ENCODE peak calls at places on chromosomes 5 and 9, in six cellular contexts. U is colonic mucosa, W is GM23338, Z is lower lobe of right lung, B is tibial nerve, A is HCT116. C is an unnamed sample. For H3K36me3 and H3K4me1, the result is how much of the 10 kb centered on the place peaks cover.

GRCh38 chr9:17134396-17134842 is 421 bp upstream of the CNTLN start:
- DNase-seq in U (no peak), W (no peak), Z (no peak), B (no peak), A (no peak), C (no peak)

GRCh38 chr5:39523821-39524220 is 99.0 kb upstream of the DAB2 start:
- DNase-seq in U (no peak), W (no peak), Z (no peak), B (no peak), A (no peak), C (no peak)

GRCh38 chr5:163407034-163407652 is 30.3 kb upstream of the CCNG1 start:
- DNase-seq in U (no peak), W (no peak), Z (no peak), B (no peak), A (no peak), C (no peak)

GRCh38 chr5:19240150-19240549 is 747.9 kb downstream of the CDH18 start:
- DNase-seq in U (no peak), W (no peak), Z (no peak), B (no peak), A (no peak), C (no peak)

GRCh38 chr5:109654455-109654854 is 35.3 kb upstream of the MAN2A1 start:
- DNase-seq in U (no peak), W (no peak), Z (no peak), B (no peak), A (no peak), C (no peak)

GRCh38 chr5:93621340-93621872 is 38.4 kb downstream of the NR2F1 start:
- DNase-seq in U (peak), W (peak), Z (peak), B (peak), A (no peak), C (no peak)

GRCh38 chr5:91072891-91073290 is 310.2 kb downstream of the ARRDC3 start:
- DNase-seq in U (no peak), W (no peak), Z (no peak), B (no peak), A (no peak), C (no peak)

GRCh38 chr9:114230068-114230467 is 74.7 kb downstream of the COL27A1 start:
- DNase-seq in U (no peak), W (no peak), Z (no peak), B (no peak), A (no peak), C (no peak)

GRCh38 chr9:115444941-115445340 is 327.0 kb upstream of the TNC start:
- DNase-seq in U (no peak), W (no peak), Z (no peak), B (no peak), A (no peak), C (no peak)

GRCh38 chr5:120088831-120089230 is 375.3 kb upstream of the PRR16 start:
- DNase-seq in U (no peak), W (no peak), Z (no peak), B (no peak), A (no peak), C (no peak)

GRCh38 chr5:3428355-3428754 is 167.3 kb upstream of the IRX1 start:
- DNase-seq in U (no peak), W (peak), Z (no peak), B (no peak), A (no peak), C (no peak)

GRCh38 chr5:7886849-7887460 is 18.0 kb downstream of the MTRR start:
- DNase-seq in U (no peak), W (peak), Z (no peak), B (no peak), A (peak), C (no peak)

GRCh38 chr9:118928723-118929122 is 440.5 kb downstream of the BRINP1 start:
- DNase-seq in U (no peak), W (peak), Z (no peak), B (no peak), A (no peak), C (no peak)

GRCh38 chr5:125746936-125747335 is 676.3 kb upstream of the GRAMD2B start:
- DNase-seq in U (no peak), W (no peak), Z (no peak), B (no peak), A (no peak), C (no peak)

GRCh38 chr5:87116821-87117512 is 150.7 kb upstream of the RASA1 start:
- DNase-seq in U (no peak), W (no peak), Z (no peak), B (no peak), A (no peak), C (no peak)

GRCh38 chr5:4868140-4868735 is 271.9 kb upstream of the ADAMTS16 start:
- DNase-seq in U (peak), W (peak), Z (peak), B (peak), A (peak), C (no peak)

GRCh38 chr5:79774171-79774854 is 84.7 kb downstream of the CMYA5 start:
- DNase-seq in U (no peak), W (peak), Z (no peak), B (no peak), A (peak), C (no peak)

GRCh38 chr5:16593013-16593412 is 23.8 kb downstream of the RETREG1 start:
- DNase-seq in U (no peak), W (no peak), Z (no peak), B (no peak), A (no peak), C (no peak)

GRCh38 chr9:14183001-14183400 is 130.9 kb downstream of the NFIB start:
- DNase-seq in U (no peak), W (no peak), Z (no peak), B (no peak), A (no peak), C (peak)

GRCh38 chr5:68415177-68416085 is 199.9 kb downstream of the PIK3R1 start:
- DNase-seq in U (no peak), W (no peak), Z (no peak), B (no peak), A (no peak), C (no peak)

GRCh38 chr5:178232124-178232919 is at the start of gene PHYKPL:
- DNase-seq in U (peak), W (peak), Z (peak), B (peak), A (peak), C (no peak)

GRCh38 chr5:32298056-32298420 is 14.7 kb downstream of the MTMR12 start:
- DNase-seq in U (no peak), W (no peak), Z (no peak), B (no peak), A (no peak), C (no peak)

GRCh38 chr5:1246711-1247431 is 21.7 kb downstream of the SLC6A18 start:
- DNase-seq in U (peak), W (peak), Z (no peak), B (no peak), A (no peak), C (no peak)

DNA sequence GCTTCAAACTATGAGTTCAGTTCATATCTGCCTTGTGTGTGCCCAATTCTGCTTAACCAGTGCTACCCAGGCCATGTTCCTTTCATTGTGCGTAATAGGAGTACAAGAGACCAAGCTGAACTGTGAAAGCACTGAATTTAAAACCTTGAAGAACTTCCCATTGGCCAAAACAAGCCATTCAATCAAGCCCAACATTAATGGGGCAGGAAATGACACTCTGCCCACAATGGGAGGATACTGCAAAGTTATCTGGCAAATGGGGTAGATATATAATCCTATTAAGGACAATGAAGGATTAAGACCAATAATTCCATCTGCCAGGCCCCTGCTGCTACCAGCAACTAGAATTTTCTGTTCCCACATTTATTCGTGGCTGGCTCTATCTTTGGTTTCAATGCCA is 328.7 kb downstream of the PRELID2 start:
- DNase-seq in U (no peak), W (no peak), Z (no peak), B (no peak), A (no peak), C (no peak)
- H3K36me3 ChIP-seq in U (under half), W (under half), Z (under half), B (under half), A (under half), C (under half)

GRCh38 chr5:108220834-108221233 is 161.1 kb downstream of the FBXL17 start:
- DNase-seq in U (no peak), W (no peak), Z (no peak), B (no peak), A (no peak), C (no peak)
- H3K4me1 ChIP-seq in U (under half), W (under half), Z (under half), B (under half), A (under half), C (under half)

GRCh38 chr5:52773342-52773741 is 14.4 kb upstream of the ITGA1 start:
- DNase-seq in U (no peak), W (no peak), Z (no peak), B (no peak), A (no peak), C (no peak)

GRCh38 chr5:52778784-52779183 is 8.9 kb upstream of the ITGA1 start:
- DNase-seq in U (no peak), W (no peak), Z (no peak), B (no peak), A (no peak), C (no peak)

GRCh38 chr5:52777186-52777585 is 10.5 kb upstream of the ITGA1 start:
- DNase-seq in U (no peak), W (no peak), Z (no peak), B (no peak), A (no peak), C (no peak)

GRCh38 chr5:52774005-52774410 is 13.7 kb upstream of the ITGA1 start:
- DNase-seq in U (no peak), W (peak), Z (no peak), B (no peak), A (no peak), C (no peak)

DNA sequence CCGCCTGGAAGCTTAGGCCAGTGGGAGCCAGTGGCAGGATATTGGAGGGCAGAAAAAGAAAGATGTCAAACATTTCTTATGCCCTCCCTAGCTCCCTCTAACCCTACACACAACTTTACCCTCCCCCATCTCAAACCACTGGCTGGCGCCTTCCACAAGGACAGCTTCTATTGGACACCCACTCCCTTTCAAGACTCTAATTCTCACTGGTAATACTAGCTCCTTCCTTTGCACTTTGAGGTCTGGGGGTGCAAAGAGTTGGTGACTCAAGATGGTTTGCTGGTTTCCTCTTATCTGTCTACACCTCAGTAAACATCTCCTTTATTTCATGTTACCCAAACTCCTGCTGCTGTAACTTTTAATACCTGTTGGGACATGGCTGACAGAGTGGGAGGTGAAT is 11.6 kb upstream of the ITGA1 start:
- DNase-seq in U (no peak), W (no peak), Z (no peak), B (no peak), A (no peak), C (no peak)
- TF ChIP-seq CTCF in U (no peak), W (no peak), Z (no peak), B (no peak), A (no peak), C (no peak)

GRCh38 chr9:18730241-18730640 is 256.3 kb downstream of the ADAMTSL1 start:
- DNase-seq in U (no peak), W (no peak), Z (no peak), B (no peak), A (no peak), C (no peak)
- H3K36me3 ChIP-seq in U (under half), W (under half), Z (under half), B (under half), A (under half), C (under half)

GRCh38 chr9:136364942-136365774 is 1.6 kb upstream of the DNLZ start:
- DNase-seq in U (no peak), W (no peak), Z (no peak), B (no peak), A (no peak), C (no peak)

GRCh38 chr9:136365775-136366223 is 2.3 kb upstream of the DNLZ start:
- DNase-seq in U (no peak), W (no peak), Z (peak), B (peak), A (no peak), C (no peak)

GRCh38 chr9:136367296-136368145 is 4.0 kb upstream of the DNLZ start:
- DNase-seq in U (no peak), W (no peak), Z (no peak), B (no peak), A (no peak), C (no peak)

GRCh38 chr9:136368190-136368589 is 4.6 kb upstream of the DNLZ start:
- DNase-seq in U (no peak), W (no peak), Z (no peak), B (no peak), A (no peak), C (no peak)

DNA sequence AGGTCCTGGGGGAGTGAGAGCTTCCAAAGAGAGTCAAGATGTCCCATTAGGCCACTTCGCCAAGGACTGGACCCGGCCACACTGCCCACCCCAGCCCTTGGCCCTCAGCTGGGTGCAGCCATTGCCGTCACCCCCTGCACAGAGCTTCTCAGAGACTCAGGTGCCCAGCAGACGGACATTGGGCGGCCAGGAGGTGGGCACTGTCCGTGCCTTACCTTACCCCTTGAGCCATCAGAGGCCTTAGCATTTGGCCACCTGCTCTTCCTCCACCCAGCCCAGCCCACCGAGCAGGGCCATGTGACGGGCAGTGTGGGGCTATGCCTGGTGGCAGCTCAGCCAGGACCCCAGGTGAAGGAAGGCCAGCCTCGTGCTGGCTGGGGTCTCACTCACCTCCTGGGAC is 3.3 kb upstream of the DNLZ start:
- DNase-seq in U (no peak), W (no peak), Z (no peak), B (no peak), A (no peak), C (no peak)
- H3K4me1 ChIP-seq in U (under half), W (under half), Z (under half), B (under half), A (under half), C (under half)

GRCh38 chr5:96717874-96718273 is 55.7 kb downstream of the CAST start:
- DNase-seq in U (no peak), W (no peak), Z (no peak), B (no peak), A (no peak), C (no peak)

GRCh38 chr5:96718635-96719077 is 56.5 kb downstream of the CAST start:
- DNase-seq in U (no peak), W (peak), Z (peak), B (no peak), A (no peak), C (peak)

GRCh38 chr5:96716716-96717115 is 54.5 kb downstream of the CAST start:
- DNase-seq in U (no peak), W (no peak), Z (no peak), B (no peak), A (no peak), C (no peak)

GRCh38 chr5:96721351-96721970 is 59.3 kb downstream of the CAST start:
- DNase-seq in U (no peak), W (no peak), Z (peak), B (no peak), A (no peak), C (no peak)

DNA sequence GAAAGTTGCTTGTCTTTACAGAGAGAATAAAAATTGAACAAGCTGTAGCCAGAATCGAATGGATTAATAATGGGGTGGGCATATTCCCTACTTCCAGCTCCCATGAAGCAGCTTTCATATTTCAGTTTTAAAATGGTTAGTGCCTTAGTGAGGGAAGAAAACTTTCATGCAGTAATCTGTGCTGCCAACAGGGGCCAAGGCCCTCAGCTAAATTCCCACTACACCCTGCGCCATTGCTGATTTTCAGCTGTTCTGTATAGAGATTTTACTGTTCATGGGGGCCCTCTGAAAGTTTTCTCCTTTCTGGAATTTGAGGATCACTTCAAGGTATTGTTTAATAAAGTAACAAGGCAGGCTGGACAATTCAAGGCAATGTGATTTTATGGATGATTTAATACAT is 58.2 kb downstream of the CAST start:
- DNase-seq in U (no peak), W (peak), Z (no peak), B (no peak), A (no peak), C (no peak)
- TF ChIP-seq CTCF in U (no peak), W (no peak), Z (no peak), B (no peak), A (peak), C (no peak)